ENCODE peak calls at places on chromosome 10, in five cellular contexts. One of them, this sample, is unnamed. For H3K4me1, the result is how much of the 10 kb centered on the place peaks cover.

GRCh38 chr10:52217531-52217930 is 96.5 kb upstream of the DKK1 start:
- DNase-seq in psoas muscle: no peak
- DNase-seq in foreskin keratinocyte: no peak
- DNase-seq in suprapubic skin: no peak
- DNase-seq in fibroblast of lung: no peak
- DNase-seq in this sample: no peak

GRCh38 chr10:101495324-101495925 is 92.6 kb downstream of the POLL start:
- DNase-seq in psoas muscle: no peak
- DNase-seq in foreskin keratinocyte: no peak
- DNase-seq in suprapubic skin: no peak
- DNase-seq in fibroblast of lung: no peak
- DNase-seq in this sample: no peak

GRCh38 chr10:128018704-128019103 is 107.5 kb downstream of the MKI67 start:
- DNase-seq in psoas muscle: no peak
- DNase-seq in foreskin keratinocyte: no peak
- DNase-seq in suprapubic skin: no peak
- DNase-seq in fibroblast of lung: no peak
- DNase-seq in this sample: no peak

GRCh38 chr10:91796332-91797076 is 1.7 kb upstream of the TNKS2 start:
- DNase-seq in psoas muscle: no peak
- DNase-seq in foreskin keratinocyte: no peak
- DNase-seq in suprapubic skin: no peak
- DNase-seq in fibroblast of lung: no peak
- DNase-seq in this sample: peak

GRCh38 chr10:104406715-104407517 is 53.3 kb downstream of the CFAP58 start:
- DNase-seq in psoas muscle: no peak
- DNase-seq in foreskin keratinocyte: no peak
- DNase-seq in suprapubic skin: no peak
- DNase-seq in fibroblast of lung: peak
- DNase-seq in this sample: no peak

GRCh38 chr10:86661161-86662025 is 6.9 kb upstream of the LDB3 start:
- DNase-seq in psoas muscle: peak
- DNase-seq in foreskin keratinocyte: no peak
- DNase-seq in suprapubic skin: no peak
- DNase-seq in fibroblast of lung: peak
- DNase-seq in this sample: peak

GRCh38 chr10:93541402-93542357 is 24.8 kb upstream of the FFAR4 start:
- DNase-seq in psoas muscle: peak
- DNase-seq in foreskin keratinocyte: no peak
- DNase-seq in suprapubic skin: no peak
- DNase-seq in fibroblast of lung: peak
- DNase-seq in this sample: peak

GRCh38 chr10:104291439-104291951 is 22.5 kb downstream of the GSTO2 start:
- DNase-seq in psoas muscle: peak
- DNase-seq in foreskin keratinocyte: no peak
- DNase-seq in suprapubic skin: peak
- DNase-seq in fibroblast of lung: peak
- DNase-seq in this sample: peak

GRCh38 chr10:12470719-12471118 is 121.4 kb downstream of the CAMK1D start:
- DNase-seq in psoas muscle: no peak
- DNase-seq in foreskin keratinocyte: no peak
- DNase-seq in suprapubic skin: no peak
- DNase-seq in fibroblast of lung: no peak
- DNase-seq in this sample: no peak

GRCh38 chr10:102832248-102832647 is 5.0 kb downstream of the CYP17A1 start:
- DNase-seq in psoas muscle: no peak
- DNase-seq in foreskin keratinocyte: no peak
- DNase-seq in suprapubic skin: no peak
- DNase-seq in fibroblast of lung: no peak
- DNase-seq in this sample: no peak

GRCh38 chr10:100103581-100103980 is 21.9 kb upstream of the CPN1 start:
- DNase-seq in psoas muscle: no peak
- DNase-seq in foreskin keratinocyte: peak
- DNase-seq in suprapubic skin: no peak
- DNase-seq in fibroblast of lung: peak
- DNase-seq in this sample: no peak

GRCh38 chr10:108090476-108091215 is 926.1 kb upstream of the SORCS1 start:
- DNase-seq in psoas muscle: no peak
- DNase-seq in foreskin keratinocyte: peak
- DNase-seq in suprapubic skin: no peak
- DNase-seq in fibroblast of lung: no peak
- DNase-seq in this sample: peak

GRCh38 chr10:125629758-125630376 is 53.1 kb downstream of the TEX36 start:
- DNase-seq in psoas muscle: no peak
- DNase-seq in foreskin keratinocyte: peak
- DNase-seq in suprapubic skin: no peak
- DNase-seq in fibroblast of lung: peak
- DNase-seq in this sample: no peak

GRCh38 chr10:52653510-52653909 is 119.1 kb downstream of the MBL2 start:
- DNase-seq in psoas muscle: no peak
- DNase-seq in foreskin keratinocyte: no peak
- DNase-seq in suprapubic skin: no peak
- DNase-seq in fibroblast of lung: no peak
- DNase-seq in this sample: no peak

GRCh38 chr10:31320598-31321211 is 1.7 kb downstream of the ZEB1 start:
- DNase-seq in psoas muscle: peak
- DNase-seq in foreskin keratinocyte: no peak
- DNase-seq in suprapubic skin: peak
- DNase-seq in fibroblast of lung: peak
- DNase-seq in this sample: peak

GRCh38 chr10:89535185-89536012 is at the start of gene SLC16A12:
- DNase-seq in psoas muscle: peak
- DNase-seq in foreskin keratinocyte: no peak
- DNase-seq in suprapubic skin: no peak
- DNase-seq in fibroblast of lung: peak
- DNase-seq in this sample: no peak

GRCh38 chr10:14019983-14020668 is 310.6 kb downstream of the FRMD4A start:
- DNase-seq in psoas muscle: no peak
- DNase-seq in foreskin keratinocyte: peak
- DNase-seq in suprapubic skin: no peak
- DNase-seq in fibroblast of lung: no peak
- DNase-seq in this sample: no peak

GRCh38 chr10:98446121-98446655 is 547 bp downstream of the HPS1 start:
- DNase-seq in psoas muscle: no peak
- DNase-seq in foreskin keratinocyte: no peak
- DNase-seq in suprapubic skin: no peak
- DNase-seq in fibroblast of lung: peak
- DNase-seq in this sample: peak

GRCh38 chr10:70880077-70880534 is 8.3 kb downstream of the PCBD1 start:
- DNase-seq in psoas muscle: peak
- DNase-seq in foreskin keratinocyte: peak
- DNase-seq in suprapubic skin: peak
- DNase-seq in fibroblast of lung: peak
- DNase-seq in this sample: no peak

GRCh38 chr10:33273295-33274002 is 61.0 kb downstream of the NRP1 start:
- DNase-seq in psoas muscle: peak
- DNase-seq in foreskin keratinocyte: peak
- DNase-seq in suprapubic skin: peak
- DNase-seq in fibroblast of lung: peak
- DNase-seq in this sample: peak
- TF ChIP-seq CTCF in psoas muscle: peak
- TF ChIP-seq CTCF in foreskin keratinocyte: peak
- TF ChIP-seq CTCF in suprapubic skin: no peak
- TF ChIP-seq CTCF in fibroblast of lung: peak
- TF ChIP-seq CTCF in this sample: no peak

DNA sequence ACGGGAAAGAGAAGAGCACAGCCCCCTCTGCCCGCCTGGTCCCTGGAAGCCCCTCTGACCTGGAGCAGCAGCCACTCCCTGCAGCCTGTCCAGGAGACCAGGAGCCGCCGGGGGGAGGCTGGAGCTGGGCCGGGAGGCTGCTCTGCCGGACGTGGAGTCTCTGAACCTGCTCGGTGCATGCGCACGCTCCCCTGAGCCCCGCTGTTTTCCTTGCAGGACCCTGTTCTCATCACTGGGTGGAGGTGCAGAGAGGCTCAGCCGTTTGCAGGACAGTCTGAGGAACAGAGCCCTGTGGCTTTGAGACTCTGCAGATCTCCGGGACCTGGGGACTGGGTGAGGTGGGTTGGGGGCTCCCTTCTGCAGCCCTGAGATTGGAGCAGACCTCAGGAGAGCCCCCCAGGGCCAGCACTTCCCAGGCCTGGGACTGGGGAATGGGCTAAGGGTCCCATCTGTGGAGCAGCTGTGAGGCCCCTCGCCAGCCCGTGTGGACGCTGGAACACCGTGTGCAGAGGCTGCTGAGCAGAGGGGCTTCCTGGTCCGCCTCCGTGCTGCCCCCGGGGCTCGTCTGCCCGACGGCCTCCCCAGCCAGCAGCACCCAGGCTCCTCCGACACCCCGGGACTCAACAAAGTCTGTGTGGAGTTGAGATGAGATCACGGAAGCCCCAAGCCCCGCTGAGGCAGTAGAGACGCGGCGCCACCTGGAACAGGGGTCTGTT is 48.5 kb upstream of the ADGRA1 start:
- DNase-seq in psoas muscle: no peak
- DNase-seq in foreskin keratinocyte: no peak
- DNase-seq in suprapubic skin: no peak
- DNase-seq in fibroblast of lung: no peak
- DNase-seq in this sample: no peak
- H3K27ac ChIP-seq in psoas muscle: no peak
- H3K27ac ChIP-seq in foreskin keratinocyte: no peak
- H3K27ac ChIP-seq in suprapubic skin: no peak
- H3K27ac ChIP-seq in fibroblast of lung: no peak
- H3K27ac ChIP-seq in this sample: no peak

GRCh38 chr10:69229565-69229886 is 9.4 kb downstream of the HKDC1 start:
- DNase-seq in psoas muscle: no peak
- DNase-seq in foreskin keratinocyte: no peak
- DNase-seq in suprapubic skin: no peak
- DNase-seq in fibroblast of lung: no peak
- DNase-seq in this sample: no peak
- H3K4me1 ChIP-seq in psoas muscle: under half
- H3K4me1 ChIP-seq in foreskin keratinocyte: under half
- H3K4me1 ChIP-seq in suprapubic skin: under half
- H3K4me1 ChIP-seq in fibroblast of lung: under half
- H3K4me1 ChIP-seq in this sample: under half

GRCh38 chr10:16957038-16957437 is 139.8 kb upstream of the RSU1 start:
- DNase-seq in psoas muscle: no peak
- DNase-seq in foreskin keratinocyte: no peak
- DNase-seq in suprapubic skin: no peak
- DNase-seq in fibroblast of lung: no peak
- DNase-seq in this sample: no peak
- TF ChIP-seq CTCF in psoas muscle: no peak
- TF ChIP-seq CTCF in foreskin keratinocyte: no peak
- TF ChIP-seq CTCF in suprapubic skin: no peak
- TF ChIP-seq CTCF in fibroblast of lung: no peak
- TF ChIP-seq CTCF in this sample: no peak

GRCh38 chr10:112184052-112184371 is 447 bp upstream of the GPAM start:
- DNase-seq in psoas muscle: no peak
- DNase-seq in foreskin keratinocyte: no peak
- DNase-seq in suprapubic skin: no peak
- DNase-seq in fibroblast of lung: no peak
- DNase-seq in this sample: no peak
- H3K27ac ChIP-seq in psoas muscle: peak
- H3K27ac ChIP-seq in foreskin keratinocyte: peak
- H3K27ac ChIP-seq in suprapubic skin: peak
- H3K27ac ChIP-seq in fibroblast of lung: peak
- H3K27ac ChIP-seq in this sample: peak

DNA sequence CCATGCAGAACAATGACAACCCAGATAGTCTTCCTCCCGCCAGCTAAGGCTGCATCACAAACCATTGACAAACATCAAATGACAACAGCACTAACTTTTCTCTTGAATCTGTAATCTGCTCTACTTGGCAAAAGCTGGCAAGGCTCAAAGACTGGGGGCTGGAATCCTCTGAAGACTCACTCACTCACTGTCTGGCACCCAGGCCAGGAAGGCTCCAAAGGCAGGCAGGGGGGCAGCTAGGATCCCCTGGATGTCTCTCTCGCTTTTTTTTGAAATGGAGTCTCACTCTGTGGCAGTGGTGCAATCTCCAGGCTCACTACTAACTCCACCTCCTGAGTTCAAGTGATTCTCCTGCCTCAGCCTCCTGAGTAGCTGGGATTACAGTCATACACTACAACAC is 159.7 kb upstream of the GPR26 start:
- DNase-seq in psoas muscle: no peak
- DNase-seq in foreskin keratinocyte: no peak
- DNase-seq in suprapubic skin: no peak
- DNase-seq in fibroblast of lung: no peak
- DNase-seq in this sample: no peak
- H3K4me1 ChIP-seq in psoas muscle: under half
- H3K4me1 ChIP-seq in foreskin keratinocyte: under half
- H3K4me1 ChIP-seq in suprapubic skin: under half
- H3K4me1 ChIP-seq in fibroblast of lung: under half
- H3K4me1 ChIP-seq in this sample: under half

GRCh38 chr10:117078168-117078837 is 59.8 kb downstream of the VAX1 start:
- DNase-seq in psoas muscle: no peak
- DNase-seq in foreskin keratinocyte: no peak
- DNase-seq in suprapubic skin: no peak
- DNase-seq in fibroblast of lung: no peak
- DNase-seq in this sample: no peak
- TF ChIP-seq CTCF in psoas muscle: no peak
- TF ChIP-seq CTCF in foreskin keratinocyte: no peak
- TF ChIP-seq CTCF in suprapubic skin: no peak
- TF ChIP-seq CTCF in fibroblast of lung: no peak
- TF ChIP-seq CTCF in this sample: no peak

GRCh38 chr10:110142965-110143364 is 64.4 kb upstream of the MXI1 start:
- DNase-seq in psoas muscle: no peak
- DNase-seq in foreskin keratinocyte: no peak
- DNase-seq in suprapubic skin: no peak
- DNase-seq in fibroblast of lung: no peak
- DNase-seq in this sample: no peak
- H3K27ac ChIP-seq in psoas muscle: no peak
- H3K27ac ChIP-seq in foreskin keratinocyte: no peak
- H3K27ac ChIP-seq in suprapubic skin: no peak
- H3K27ac ChIP-seq in fibroblast of lung: no peak
- H3K27ac ChIP-seq in this sample: no peak